ENCODE peak calls at places on chromosomes 7 and 10, in nine cellular contexts. J, S, P, Z, I, Q, O, X and C are unnamed samples. For H4K20me1, the result is how much of the 10 kb centered on the place peaks cover.

GRCh38 chr10:96719850-96720421 is 378 bp downstream of the PIK3AP1 start:
- DNase-seq in S (no peak), Q (peak), J (no peak), O (peak), X (peak), P (no peak), Z (peak), I (peak), C (no peak)

GRCh38 chr7:2873146-2873545 is 29.0 kb upstream of the GNA12 start:
- DNase-seq in J (no peak), Z (no peak), O (no peak), S (no peak), Q (no peak), X (no peak), P (no peak), I (no peak), C (no peak)

GRCh38 chr10:113158183-113158582 is 208.1 kb downstream of the TCF7L2 start:
- DNase-seq in Q (no peak), P (peak), X (no peak), Z (peak), J (no peak), S (peak), O (no peak), I (no peak), C (no peak)

GRCh38 chr10:733086-733485 is 43.6 kb upstream of the DIP2C start:
- DNase-seq in S (no peak), J (no peak), P (no peak), Z (no peak), O (no peak), I (no peak), X (no peak), Q (no peak), C (no peak)

GRCh38 chr7:46352335-46352954 is 431.4 kb upstream of the IGFBP3 start:
- DNase-seq in Q (peak), J (peak), O (peak), X (peak), S (peak), Z (peak), I (peak), P (peak), C (peak)

GRCh38 chr10:130485958-130486680 is 349.9 kb downstream of the GLRX3 start:
- DNase-seq in Q (peak), Z (no peak), X (no peak), I (no peak), S (no peak), J (no peak), P (no peak), O (no peak), C (no peak)

GRCh38 chr7:86972072-86972471 is 87.4 kb downstream of the ELAPOR2 start:
- DNase-seq in O (peak), Q (no peak), J (no peak), X (no peak), Z (peak), P (no peak), I (no peak), S (no peak), C (peak)

GRCh38 chr10:4771554-4772201 is 54.3 kb upstream of the AKR1E2 start:
- DNase-seq in I (no peak), J (no peak), Z (peak), P (peak), Q (no peak), S (peak), X (no peak), O (no peak), C (peak)

GRCh38 chr10:89470628-89471027 is 56.3 kb downstream of the IFIT5 start:
- DNase-seq in P (peak), O (no peak), Q (no peak), X (no peak), J (no peak), Z (no peak), S (no peak), I (no peak), C (no peak)

GRCh38 chr10:80530251-80530650 is 7.5 kb upstream of the SH2D4B start:
- DNase-seq in I (no peak), Z (peak), Q (peak), S (peak), O (no peak), P (peak), X (no peak), J (no peak), C (no peak)

GRCh38 chr7:6202117-6202516 is 70.3 kb downstream of the CYTH3 start:
- DNase-seq in P (no peak), O (no peak), Q (no peak), J (no peak), I (no peak), S (no peak), X (no peak), Z (no peak), C (no peak)

GRCh38 chr7:119270045-119270464 is 1002.9 kb upstream of the KCND2 start:
- DNase-seq in O (peak), J (peak), Z (peak), P (peak), S (peak), Q (peak), X (peak), I (peak), C (peak)

GRCh38 chr10:69220041-69220451 is at the start of gene HKDC1:
- DNase-seq in S (no peak), P (no peak), J (no peak), O (no peak), Q (peak), I (peak), X (no peak), Z (no peak), C (no peak)

GRCh38 chr7:157271991-157272324 is 64.8 kb upstream of the DNAJB6 start:
- DNase-seq in Q (peak), S (peak), I (peak), O (no peak), J (peak), P (peak), X (no peak), Z (peak), C (peak)

GRCh38 chr10:93580824-93581223 is 14.4 kb downstream of the FFAR4 start:
- DNase-seq in Z (peak), Q (no peak), O (peak), J (no peak), I (peak), X (peak), S (peak), P (peak), C (peak)

DNA sequence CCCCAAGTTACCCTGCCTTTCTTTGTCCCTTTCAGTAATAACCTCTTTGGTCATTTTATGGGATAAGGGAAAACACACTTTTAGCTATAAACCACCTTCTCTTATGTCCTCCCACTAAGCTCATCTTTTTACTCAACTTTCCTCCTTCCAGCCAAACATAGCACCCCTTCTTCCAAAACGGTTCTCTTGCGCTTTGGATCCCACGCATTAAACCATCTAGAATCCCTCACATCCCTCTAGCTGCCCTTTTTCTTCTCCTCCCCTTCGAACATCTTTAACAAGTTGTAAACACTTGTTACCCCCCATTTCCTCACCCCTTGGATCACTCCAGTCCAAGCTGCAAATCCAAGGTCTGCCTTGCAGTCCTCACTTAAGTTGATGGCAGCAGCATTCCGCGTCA is 13.4 kb downstream of the WAPL start:
- DNase-seq in Z (no peak), S (no peak), I (no peak), J (no peak), P (no peak), Q (no peak), O (no peak), X (no peak), C (no peak)
- H4K20me1 ChIP-seq in Z (under half), S (under half), I (under half), J (under half), P (half or more), Q (under half), O (half or more), X (under half), C (half or more)

GRCh38 chr7:894927-895450 is 18.6 kb downstream of the GET4 start:
- DNase-seq in P (no peak), I (no peak), Z (no peak), J (no peak), O (no peak), X (no peak), S (no peak), Q (no peak), C (no peak)
- H4K20me1 ChIP-seq in P (under half), I (under half), Z (under half), J (under half), O (under half), X (under half), S (under half), Q (under half), C (under half)

DNA sequence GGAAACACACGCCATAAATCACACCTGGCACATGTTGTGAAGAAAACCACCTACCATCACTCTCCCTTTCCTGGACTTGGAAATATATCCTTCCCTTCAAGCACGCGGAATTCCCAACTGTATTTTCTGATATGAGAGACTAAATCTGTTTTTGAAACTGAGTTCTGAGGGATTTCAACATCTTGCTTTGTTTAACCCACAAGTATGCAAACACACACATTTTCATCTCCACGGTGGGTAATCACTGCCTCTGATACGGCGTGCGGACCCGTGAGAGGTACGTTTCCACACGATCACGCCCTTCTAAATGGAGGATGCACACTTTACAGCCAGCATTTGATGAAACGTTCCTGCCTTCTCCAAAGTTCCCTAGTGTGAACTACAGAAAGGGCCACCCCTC is 83.4 kb downstream of the ZRANB1 start:
- DNase-seq in I (no peak), Z (peak), J (no peak), P (peak), O (no peak), X (no peak), Q (no peak), S (no peak), C (peak)
- H4K20me1 ChIP-seq in I (half or more), Z (under half), J (under half), P (half or more), O (half or more), X (under half), Q (half or more), S (under half), C (half or more)

DNA sequence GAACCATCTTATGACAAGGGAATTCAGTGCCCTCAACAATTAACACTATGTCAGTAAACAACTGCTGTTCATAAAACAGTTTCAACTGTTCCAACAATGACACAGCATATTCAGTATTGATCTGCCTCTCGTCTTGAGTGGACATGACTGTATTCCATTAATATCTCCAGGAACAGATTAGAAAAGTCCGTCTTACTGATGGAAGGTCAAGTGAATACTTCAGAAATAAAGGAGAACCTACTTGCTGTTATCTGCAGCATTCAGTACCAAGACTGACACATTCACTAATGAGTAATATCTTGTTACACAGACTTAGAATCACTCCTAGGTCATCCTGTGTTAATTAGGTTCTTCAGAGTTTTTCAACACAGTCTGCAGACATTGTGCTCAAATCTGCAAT is 12.1 kb downstream of the KBTBD2 start:
- DNase-seq in O (no peak), J (peak), Z (peak), S (peak), P (no peak), I (no peak), X (no peak), Q (peak), C (peak)
- H4K20me1 ChIP-seq in O (half or more), J (under half), Z (under half), S (under half), P (half or more), I (half or more), X (under half), Q (under half), C (half or more)

GRCh38 chr7:26189697-26190096 is 10.8 kb downstream of the HNRNPA2B1 start:
- DNase-seq in S (no peak), J (no peak), Q (no peak), P (no peak), Z (no peak), I (no peak), O (no peak), X (no peak), C (no peak)

GRCh38 chr7:26188291-26188999 is 12.1 kb downstream of the HNRNPA2B1 start:
- DNase-seq in O (no peak), I (no peak), Q (no peak), P (no peak), J (no peak), S (no peak), X (no peak), Z (no peak), C (no peak)

GRCh38 chr7:26187380-26188290 is 12.9 kb downstream of the HNRNPA2B1 start:
- DNase-seq in I (no peak), X (peak), P (no peak), S (no peak), O (no peak), Z (no peak), J (no peak), Q (no peak), C (no peak)

GRCh38 chr7:26190417-26190869 is 10.1 kb downstream of the HNRNPA2B1 start:
- DNase-seq in I (no peak), Q (no peak), Z (no peak), X (no peak), J (no peak), O (no peak), P (no peak), S (no peak), C (no peak)

GRCh38 chr7:26189000-26189539 is 11.5 kb downstream of the HNRNPA2B1 start:
- DNase-seq in J (no peak), Q (no peak), P (no peak), S (no peak), Z (no peak), O (no peak), I (no peak), X (no peak), C (no peak)
- H4K20me1 ChIP-seq in J (under half), Q (half or more), P (half or more), S (under half), Z (under half), O (half or more), I (half or more), X (under half), C (half or more)

DNA sequence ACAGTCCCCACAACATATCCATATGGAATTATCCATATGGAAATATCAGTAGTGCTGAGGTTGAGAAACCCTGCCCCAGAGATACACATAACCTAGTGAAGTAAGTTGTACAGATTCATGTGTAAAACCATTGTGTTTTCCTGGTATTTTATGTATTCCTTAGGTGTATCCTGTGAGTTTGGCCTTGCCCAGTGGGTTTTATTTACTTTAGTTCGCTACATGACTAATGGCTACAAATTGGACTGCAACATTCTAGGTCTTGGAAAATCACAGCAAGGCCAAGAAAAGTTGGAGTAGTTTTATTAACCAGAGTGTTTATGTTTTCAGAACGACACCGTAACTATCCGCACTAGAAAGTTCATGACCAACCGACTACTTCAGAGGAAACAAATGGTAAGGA is 1.4 kb downstream of the RPS24 start:
- DNase-seq in Z (peak), I (no peak), O (no peak), X (no peak), P (peak), J (peak), S (peak), Q (peak), C (no peak)
- H4K20me1 ChIP-seq in Z (under half), I (under half), O (half or more), X (under half), P (half or more), J (under half), S (under half), Q (half or more), C (half or more)

DNA sequence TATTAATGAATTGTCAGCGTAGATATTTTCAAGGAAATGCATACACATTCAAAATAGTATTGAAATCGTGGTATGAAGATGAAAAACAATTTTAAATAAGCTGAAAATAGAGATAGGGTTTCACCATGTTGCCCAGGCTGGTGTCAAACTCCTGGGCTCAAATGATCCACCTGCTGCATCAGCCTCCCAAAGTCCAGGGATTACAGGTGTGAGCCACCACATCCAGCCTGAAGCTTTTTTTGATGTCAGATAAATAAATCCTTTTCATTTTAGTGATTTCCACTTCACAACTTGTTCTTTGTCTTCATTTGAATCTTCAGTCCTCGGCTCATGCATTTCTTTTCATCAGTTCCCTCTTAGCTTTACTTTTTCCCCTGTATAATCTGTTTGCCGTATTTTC is 4.6 kb downstream of the CDK13 start:
- DNase-seq in X (no peak), Z (no peak), J (no peak), P (no peak), S (no peak), Q (no peak), O (no peak), I (no peak), C (no peak)
- H4K20me1 ChIP-seq in X (under half), Z (under half), J (under half), P (half or more), S (under half), Q (half or more), O (half or more), I (half or more), C (half or more)

GRCh38 chr10:121053151-121053550 is 202.0 kb downstream of the WDR11 start:
- DNase-seq in I (no peak), O (no peak), Z (no peak), Q (no peak), P (no peak), J (no peak), S (no peak), X (no peak), C (no peak)
- H4K20me1 ChIP-seq in I (under half), O (under half), Z (under half), Q (under half), P (under half), J (under half), S (under half), X (under half), C (under half)

GRCh38 chr10:125144693-125145623 is 15.4 kb downstream of the CTBP2 start:
- DNase-seq in S (peak), Q (peak), O (peak), J (no peak), X (peak), Z (peak), I (no peak), P (peak), C (peak)
- H4K20me1 ChIP-seq in S (under half), Q (under half), O (half or more), J (under half), X (under half), Z (under half), I (half or more), P (half or more), C (half or more)